ENCODE peak calls at places on chromosomes 4 and X, in five cellular contexts. R is cardiac fibroblast, T is AG10803, C is Peyer's patch, B is upper lobe of right lung. H is an unnamed sample.
A peak's percentile ranks its signal among the peaks of the same experiment; 100 is the strongest.

GRCh38 chr4:39469429-39470077 is 10.7 kb downstream of the LIAS start:
- DNase-seq in C (no peak), B (no peak), T (peak; percentile 87), R (peak; percentile 88), H (peak; percentile 79)

GRCh38 chr4:135123632-135124031 is 922.0 kb upstream of the PABPC4L start:
- DNase-seq in T (no peak), R (no peak), B (no peak), C (no peak), H (no peak)

GRCh38 chr4:149896428-149896827 is 80.8 kb upstream of the IQCM start:
- DNase-seq in C (no peak), B (no peak), T (peak; percentile 62), R (peak; percentile 51), H (no peak)

GRCh38 chr4:109184421-109184956 is 118.0 kb downstream of the COL25A1 start:
- DNase-seq in B (no peak), C (no peak), R (peak; percentile 18), T (peak; percentile 18), H (no peak)

GRCh38 chrX:46755656-46756055 is 3.3 kb downstream of the SLC9A7 start:
- DNase-seq in T (no peak), C (no peak), R (peak; percentile 27), B (no peak), H (no peak)

GRCh38 chr4:19999775-20000414 is 251.8 kb upstream of the SLIT2 start:
- DNase-seq in B (no peak), C (no peak), T (no peak), R (no peak), H (no peak)

GRCh38 chr4:18842431-18842830 is 820.9 kb upstream of the LCORL start:
- DNase-seq in R (no peak), T (no peak), B (no peak), C (no peak), H (no peak)

GRCh38 chr4:184959309-184959708 is 59.0 kb upstream of the HELT start:
- DNase-seq in R (no peak), C (no peak), T (no peak), B (no peak), H (no peak)

GRCh38 chrX:100447563-100448397 is 37.7 kb upstream of the PCDH19 start:
- DNase-seq in C (no peak), B (no peak), T (peak; percentile 3), R (peak; percentile 26), H (peak; percentile 8)

GRCh38 chr4:73341454-73341853 is 62.6 kb upstream of the ALB start:
- DNase-seq in R (peak; percentile 83), C (no peak), B (no peak), T (peak; percentile 58), H (peak; percentile 53)

GRCh38 chr4:110850461-110851447 is 227.9 kb upstream of the PITX2 start:
- DNase-seq in T (no peak), R (no peak), B (no peak), C (no peak), H (no peak)

GRCh38 chr4:89657931-89658700 is 178.8 kb downstream of the SNCA start:
- DNase-seq in B (no peak), T (peak; percentile 39), R (peak; percentile 32), C (no peak), H (peak; percentile 31)

GRCh38 chrX:10854594-10854993 is 234.2 kb upstream of the MID1 start:
- DNase-seq in T (no peak), B (no peak), R (no peak), C (no peak), H (no peak)

GRCh38 chrX:1529328-1529727 is 7.7 kb downstream of the P2RY8 start:
- DNase-seq in T (no peak), B (peak; percentile 18), R (no peak), C (no peak), H (no peak)

GRCh38 chr4:38678078-38678477 is 14.1 kb downstream of the KLF3 start:
- DNase-seq in C (no peak), R (peak; percentile 97), T (peak; percentile 96), B (no peak), H (peak; percentile 92)

GRCh38 chrX:107675823-107676555 is 47.7 kb downstream of the PRPS1 start:
- DNase-seq in C (no peak), T (peak; percentile 50), B (no peak), R (peak; percentile 79), H (no peak)

GRCh38 chr4:87038837-87039715 is 104.3 kb downstream of the AFF1 start:
- DNase-seq in C (no peak), T (peak; percentile 92), B (no peak), R (peak; percentile 91), H (peak; percentile 68)

GRCh38 chrX:97524997-97525396 is 641.3 kb downstream of the RPA4 start:
- DNase-seq in B (no peak), T (peak; percentile 30), R (peak; percentile 36), C (no peak), H (no peak)

GRCh38 chrX:119981286-119982070 is 37.9 kb upstream of the NKAP start:
- DNase-seq in B (no peak), C (no peak), T (peak; percentile 3), R (peak; percentile 47), H (peak; percentile 9)

GRCh38 chrX:53190363-53190960 is 34.5 kb downstream of the KDM5C start:
- DNase-seq in R (peak; percentile 2), C (no peak), B (no peak), T (no peak), H (no peak)

GRCh38 chr4:37590016-37590415 is 96.2 kb downstream of the RELL1 start:
- DNase-seq in B (no peak), R (no peak), T (no peak), C (no peak), H (no peak)

GRCh38 chr4:139509727-139510410 is 46.1 kb downstream of the SETD7 start:
- DNase-seq in B (no peak), C (no peak), T (no peak), R (peak; percentile 22), H (no peak)

GRCh38 chrX:47578692-47579091 is 3.5 kb upstream of the TIMP1 start:
- DNase-seq in B (no peak), C (no peak), T (no peak), R (no peak), H (no peak)

GRCh38 chr4:119683518-119683917 is 54.9 kb upstream of the PDE5A start:
- DNase-seq in C (no peak), R (peak; percentile 82), B (no peak), T (peak; percentile 35), H (peak; percentile 41)

GRCh38 chrX:56994375-56995270 is 718 bp downstream of the SPIN3 start:
- DNase-seq in C (no peak), T (peak; percentile 1), R (peak; percentile 1), B (no peak), H (no peak)

GRCh38 chr4:5051692-5052423 is 578 bp downstream of the STK32B start:
- DNase-seq in R (no peak), C (no peak), B (peak; percentile 68), T (peak; percentile 40), H (no peak)

GRCh38 chr4:112604590-112604989 is 32.1 kb downstream of the ZGRF1 start:
- DNase-seq in R (peak; percentile 78), C (no peak), T (peak; percentile 63), B (no peak), H (peak; percentile 57)

GRCh38 chr4:105605493-105605892 is 53.1 kb downstream of the ARHGEF38 start:
- DNase-seq in C (no peak), B (no peak), T (peak; percentile 41), R (peak; percentile 62), H (peak; percentile 70)

GRCh38 chrX:137194164-137194563 is 160.4 kb upstream of the GPR101 start:
- DNase-seq in C (no peak), B (no peak), R (peak; percentile 29), T (no peak), H (peak; percentile 6)

GRCh38 chrX:72030431-72030830 is 101.3 kb downstream of the RTL5 start:
- DNase-seq in T (no peak), B (no peak), R (no peak), C (no peak), H (no peak)

GRCh38 chrX:46381630-46382029 is 163.6 kb downstream of the ZNF674 start:
- DNase-seq in R (peak; percentile 27), B (no peak), T (peak; percentile 15), C (no peak), H (no peak)

GRCh38 chrX:68139791-68140190 is 293.5 kb downstream of the OPHN1 start:
- DNase-seq in C (no peak), R (no peak), T (peak; percentile 25), B (no peak), H (no peak)

GRCh38 chr4:67201334-67201733 is 344.0 kb downstream of the CENPC start:
- DNase-seq in B (no peak), T (no peak), C (no peak), R (no peak), H (no peak)

GRCh38 chr4:67204441-67204840 is 340.9 kb downstream of the CENPC start:
- DNase-seq in R (no peak), C (no peak), B (no peak), T (no peak), H (peak; percentile 15)

GRCh38 chr4:67198757-67199156 is 346.5 kb downstream of the CENPC start:
- DNase-seq in B (no peak), R (peak; percentile 63), C (no peak), T (no peak), H (peak; percentile 53)
- TF ChIP-seq CTCF in B (peak; percentile 15), R (no peak), C (no peak), T (no peak), H (peak; percentile 39)

GRCh38 chr4:92333056-92333455 is 29.3 kb downstream of the GRID2 start:
- DNase-seq in C (no peak), T (no peak), R (no peak), B (no peak), H (no peak)
- H3K4me3 ChIP-seq in C (no peak overlapping the region), T (no peak overlapping the region), R (no peak overlapping the region), B (no peak overlapping the region), H (no peak overlapping the region)

DNA sequence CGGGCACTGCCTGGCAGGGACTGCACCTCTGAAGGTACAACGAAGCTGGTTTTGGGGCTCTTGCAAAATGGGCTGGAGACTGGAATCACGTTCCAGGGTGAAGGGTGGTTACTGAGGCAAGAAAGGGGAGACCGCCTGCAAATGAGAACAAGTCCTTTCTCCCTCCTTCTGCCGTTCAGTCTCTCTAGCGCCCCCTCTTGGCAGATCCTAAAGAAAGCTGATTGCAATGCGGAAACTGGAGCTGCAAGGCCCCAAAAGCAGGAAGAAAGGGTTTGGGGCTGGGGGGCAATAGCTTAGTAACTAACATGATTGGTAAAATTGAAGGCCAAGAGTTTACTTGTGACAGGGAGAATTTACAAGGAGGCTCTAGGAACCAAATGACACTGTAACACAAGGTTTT is 222.6 kb upstream of the HAND2 start:
- DNase-seq in B (no peak), T (peak; percentile 11), C (no peak), R (peak; percentile 36), H (no peak)
- TF ChIP-seq CTCF in B (peak; percentile 29), T (peak; percentile 60), C (no peak), R (peak; percentile 51), H (peak; percentile 35)

DNA sequence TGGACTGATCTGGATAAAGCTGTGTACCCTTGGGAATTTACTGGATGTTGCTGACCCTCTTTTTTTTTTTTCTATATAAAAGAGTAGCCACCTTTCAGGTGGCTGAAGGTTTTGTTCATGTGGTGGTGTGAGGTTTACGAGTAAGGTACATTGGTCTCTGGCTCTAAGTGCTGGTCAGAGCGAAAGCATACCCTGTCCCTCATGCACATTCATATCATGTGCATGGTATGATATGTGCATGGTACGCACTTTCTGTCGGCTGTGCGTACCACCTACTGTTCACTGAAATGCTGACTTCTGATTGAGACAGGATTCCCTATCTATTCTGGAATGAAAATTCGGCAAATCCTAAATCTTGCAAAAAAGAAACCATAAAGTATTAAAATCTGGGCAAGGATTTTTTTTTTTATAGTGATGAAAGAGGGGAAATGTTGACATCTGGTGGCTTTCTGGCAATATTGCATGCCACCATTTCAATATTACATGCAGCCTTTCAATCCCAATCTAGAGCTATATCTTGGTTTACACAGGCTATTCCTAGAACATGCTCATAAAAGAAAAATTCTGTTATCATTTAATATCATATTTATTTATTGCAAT is 32.8 kb downstream of the FAM149A start:
- DNase-seq in T (peak; percentile 23), B (no peak), C (no peak), R (peak; percentile 52), H (no peak)
- H3K4me3 ChIP-seq in T (peak overlapping the region; percentile 23), B (no peak overlapping the region), C (no peak overlapping the region), R (no peak overlapping the region), H (no peak overlapping the region)